ENCODE peak calls at places on chromosomes 3 and 15, in four cellular contexts. L is K562, I is H1, E is HepG2. X is an unnamed sample. For H3K4me1, the result is how much of the 10 kb centered on the place peaks cover.

GRCh38 chr3:134077649-134078081 is 47.9 kb upstream of the SLCO2A1 start:
- DNase-seq in L (no peak), I (peak), E (no peak), X (no peak)

GRCh38 chr3:195297446-195297845 is 26.5 kb upstream of the XXYLT1 start:
- DNase-seq in L (no peak), I (no peak), E (no peak), X (no peak)

GRCh38 chr3:36542186-36542585 is 161.9 kb downstream of the STAC start:
- DNase-seq in I (no peak), L (no peak), E (no peak), X (no peak)

GRCh38 chr3:112640864-112641751 is at the start of gene CCDC80:
- DNase-seq in I (no peak), E (no peak), L (no peak), X (peak)

GRCh38 chr15:79635897-79636596 is 203.9 kb downstream of the MINAR1 start:
- DNase-seq in L (no peak), I (no peak), E (no peak), X (no peak)

GRCh38 chr15:82709421-82710207 is at the start of gene AP3B2:
- DNase-seq in I (peak), L (peak), E (peak), X (peak)

GRCh38 chr15:34437687-34438086 is at the start of gene GOLGA8A:
- DNase-seq in L (peak), E (peak), I (peak), X (no peak)

GRCh38 chr3:133991637-133992036 is 38.1 kb downstream of the SLCO2A1 start:
- DNase-seq in L (no peak), E (no peak), I (no peak), X (no peak)

DNA sequence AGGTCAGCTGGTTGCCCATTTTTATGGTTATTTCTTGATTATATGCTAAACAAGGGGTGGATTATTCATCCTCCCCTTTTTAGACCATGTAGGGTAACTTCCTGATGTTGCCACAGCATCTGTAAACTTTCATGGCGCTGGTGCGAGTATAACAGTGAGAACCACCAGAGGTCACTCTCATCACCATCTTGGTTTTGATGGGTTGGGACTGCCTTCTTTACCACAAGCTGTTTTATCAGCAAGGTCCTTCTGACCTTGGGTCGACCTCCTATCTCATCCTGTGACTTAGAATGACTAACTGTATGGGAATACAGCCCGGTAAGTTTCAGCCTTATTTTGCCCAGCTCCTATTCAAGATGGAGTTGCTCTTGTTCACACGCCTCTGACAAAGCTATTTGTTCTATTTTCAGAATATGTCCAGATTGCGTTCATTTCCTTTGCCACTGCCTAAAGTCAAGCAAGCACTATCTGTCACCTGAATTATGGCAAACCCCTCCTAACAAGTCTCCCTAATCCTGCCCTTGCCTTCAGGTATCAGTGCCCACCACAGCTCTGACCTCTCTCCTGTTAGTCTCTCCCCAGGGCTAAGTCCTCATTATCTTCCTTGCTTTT is 308.5 kb downstream of the ROBO2 start:
- DNase-seq in E (peak), I (peak), L (no peak), X (no peak)
- TF ChIP-seq RNF2 in E (no peak), I (no peak), L (no peak), X (no peak)

GRCh38 chr3:56622381-56622780 is 60.7 kb downstream of the TASOR start:
- DNase-seq in E (no peak), I (no peak), L (no peak), X (no peak)

GRCh38 chr3:56621686-56622085 is 61.4 kb downstream of the TASOR start:
- DNase-seq in L (no peak), E (no peak), I (no peak), X (no peak)

GRCh38 chr3:56620371-56620770 is 62.7 kb downstream of the TASOR start:
- DNase-seq in I (no peak), E (no peak), L (no peak), X (no peak)

GRCh38 chr3:56629044-56629443 is 54.0 kb downstream of the TASOR start:
- DNase-seq in I (no peak), L (no peak), E (no peak), X (no peak)

DNA sequence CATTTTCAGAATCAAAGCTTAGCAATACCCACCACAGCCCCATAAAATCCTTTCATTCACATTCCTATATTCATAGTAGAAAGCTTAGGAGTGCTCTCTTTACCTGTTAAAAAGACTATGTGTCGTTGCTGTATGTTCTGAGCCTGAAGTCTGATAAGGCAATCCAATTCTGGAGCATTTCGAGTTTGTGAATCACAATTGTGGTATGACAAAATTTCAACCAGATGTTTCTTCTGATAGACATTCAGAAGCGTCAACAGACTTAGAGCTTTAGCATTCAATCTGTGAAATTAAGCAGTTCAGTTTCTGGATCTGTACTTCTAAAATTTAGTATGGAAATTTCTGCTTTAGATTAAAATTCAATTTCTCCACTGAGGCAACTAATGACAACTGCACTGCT is 58.3 kb downstream of the TASOR start:
- DNase-seq in I (no peak), E (no peak), L (peak), X (no peak)
- TF ChIP-seq CHD2 in I (no peak), E (no peak), L (no peak), X (no peak)

GRCh38 chr3:25486932-25487331 is 58.9 kb downstream of the RARB start:
- DNase-seq in L (no peak), I (no peak), E (no peak), X (no peak)
- H3K4me1 ChIP-seq in L (under half), I (under half), E (under half), X (under half)

GRCh38 chr15:76636059-76636458 is 269.1 kb downstream of the SCAPER start:
- DNase-seq in I (no peak), E (no peak), L (no peak), X (peak)
- TF ChIP-seq RNF2 in I (no peak), E (no peak), L (no peak), X (no peak)

X was measured in A549.